ENCODE peak calls at places on chromosomes 7 and 10, in four cellular contexts. U is CD8-positive, alpha-beta T cell; C is fibroblast of pulmonary artery; P is BJ. I is an unnamed sample.
A peak's percentile ranks its signal among the peaks of the same experiment; 100 is the strongest.

GRCh38 chr10:1411451-1411850 is 325.9 kb downstream of the ADARB2 start:
- DNase-seq in U (no peak), C (no peak), P (no peak), I (no peak)

GRCh38 chr10:43816351-43817321 is 168.0 kb upstream of the ZNF32 start:
- DNase-seq in U (peak; percentile 62), C (peak; percentile 98), P (peak; percentile 80), I (no peak)

GRCh38 chr10:125060851-125061556 is 99.4 kb downstream of the CTBP2 start:
- DNase-seq in U (peak; percentile 9), C (peak; percentile 81), P (peak; percentile 73), I (peak; percentile 78)

GRCh38 chr10:103822795-103823194 is 32.6 kb downstream of the SH3PXD2A start:
- DNase-seq in U (no peak), C (no peak), P (no peak), I (no peak)

GRCh38 chr10:117946525-117947070 is 100.1 kb downstream of the RAB11FIP2 start:
- DNase-seq in U (no peak), C (no peak), P (peak; percentile 23), I (no peak)

GRCh38 chr10:18216482-18216881 is 76.3 kb downstream of the CACNB2 start:
- DNase-seq in U (no peak), C (peak; percentile 60), P (no peak), I (no peak)

GRCh38 chr7:40437498-40437897 is 302.7 kb downstream of the SUGCT start:
- DNase-seq in U (no peak), C (peak; percentile 94), P (peak; percentile 98), I (no peak)

GRCh38 chr7:103127006-103127405 is 21.9 kb downstream of the NAPEPLD start:
- DNase-seq in U (no peak), C (no peak), P (no peak), I (no peak)

GRCh38 chr10:10878944-10879343 is 138.7 kb upstream of the CELF2 start:
- DNase-seq in U (no peak), C (no peak), P (no peak), I (no peak)

GRCh38 chr10:129341131-129341530 is 125.9 kb upstream of the MGMT start:
- DNase-seq in U (no peak), C (no peak), P (no peak), I (no peak)

GRCh38 chr7:5423844-5424688 is 432 bp upstream of the TNRC18 start:
- DNase-seq in U (no peak), C (peak; percentile 100), P (peak; percentile 89), I (peak; percentile 96)

GRCh38 chr7:97117372-97118188 is at the start of gene SDHAF3:
- DNase-seq in U (peak; percentile 97), C (peak; percentile 99), P (peak; percentile 91), I (peak; percentile 98)

GRCh38 chr10:34539533-34540315 is 275.4 kb downstream of the PARD3 start:
- DNase-seq in U (no peak), C (peak; percentile 46), P (peak; percentile 14), I (no peak)

GRCh38 chr10:130928306-130928705 is 383.2 kb downstream of the TCERG1L start:
- DNase-seq in U (no peak), C (no peak), P (no peak), I (no peak)

GRCh38 chr10:4946349-4946717 is 16.9 kb upstream of the AKR1C1 start:
- DNase-seq in U (no peak), C (no peak), P (no peak), I (no peak)

GRCh38 chr10:79018591-79019011 is 50.2 kb upstream of the ZMIZ1 start:
- DNase-seq in U (no peak), C (peak; percentile 4), P (no peak), I (no peak)

GRCh38 chr10:121624778-121625330 is 26.6 kb upstream of the FGFR2 start:
- DNase-seq in U (no peak), C (no peak), P (no peak), I (no peak)

GRCh38 chr10:12588091-12588850 is 238.9 kb downstream of the CAMK1D start:
- DNase-seq in U (no peak), C (no peak), P (peak; percentile 25), I (no peak)

GRCh38 chr10:77070892-77071595 is 566.6 kb downstream of the KCNMA1 start:
- DNase-seq in U (no peak), C (no peak), P (no peak), I (no peak)

GRCh38 chr7:128833148-128833938 is 3.1 kb downstream of the FLNC start:
- DNase-seq in U (no peak), C (peak; percentile 95), P (no peak), I (peak; percentile 57)

GRCh38 chr7:79176859-79177477 is 276.5 kb downstream of the MAGI2 start:
- DNase-seq in U (no peak), C (peak; percentile 64), P (no peak), I (no peak)

GRCh38 chr7:116173051-116174028 is 37.0 kb upstream of the TES start:
- DNase-seq in U (no peak), C (peak; percentile 83), P (no peak), I (no peak)

GRCh38 chr7:144391823-144392255 is 11.7 kb downstream of the NOBOX start:
- DNase-seq in U (no peak), C (peak; percentile 81), P (no peak), I (no peak)

GRCh38 chr7:131933890-131934289 is 377.5 kb upstream of the PODXL start:
- DNase-seq in U (no peak), C (no peak), P (no peak), I (no peak)
- TF ChIP-seq CTCF in U (no peak), C (no peak), P (no peak), I (no peak)

GRCh38 chr7:29854257-29854938 is 48.1 kb downstream of the WIPF3 start:
- DNase-seq in U (no peak), C (peak; percentile 29), P (no peak), I (no peak)
- TF ChIP-seq CTCF in U (no peak), C (peak; percentile 8), P (no peak), I (no peak)

DNA sequence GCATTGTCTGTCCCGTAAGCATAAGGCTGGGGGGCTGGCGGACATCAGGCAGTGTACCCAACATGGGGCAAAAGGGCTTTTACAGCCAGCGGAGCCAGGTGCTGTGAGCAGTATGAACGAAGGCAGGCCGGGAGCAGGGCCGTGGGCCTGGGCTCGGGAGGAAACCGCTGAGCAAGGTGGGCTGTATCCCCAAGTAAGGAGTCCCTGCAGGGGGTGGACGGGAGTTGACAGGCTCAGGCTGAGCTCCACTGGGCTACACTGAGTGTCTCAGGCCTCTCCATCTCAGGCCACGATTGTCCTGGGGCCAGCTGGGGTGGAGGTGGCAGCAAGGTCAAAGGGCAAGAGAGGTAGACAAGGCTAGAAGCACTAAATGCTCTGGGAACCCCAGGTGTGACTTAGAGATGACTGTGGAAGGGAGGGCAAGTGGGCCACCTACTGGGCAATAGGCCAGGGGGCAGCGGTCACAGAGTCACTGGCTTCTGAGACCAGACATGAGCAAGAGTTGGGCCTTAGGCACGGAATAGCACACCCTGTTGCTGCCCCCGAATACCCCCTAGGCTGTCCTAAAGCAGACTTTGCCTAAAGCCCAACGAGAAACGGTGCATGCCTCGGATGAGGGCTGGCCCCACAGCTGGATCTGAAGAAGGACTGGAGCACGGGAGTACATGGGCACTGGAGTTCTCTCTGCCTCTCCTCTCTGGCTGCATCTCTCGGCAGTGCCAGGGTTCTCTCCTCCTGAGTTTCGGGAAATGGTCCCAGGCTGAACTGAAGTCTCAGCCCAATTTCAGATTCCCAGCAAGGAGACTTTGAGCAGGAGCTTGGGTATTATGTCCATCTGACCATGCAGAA is 10.8 kb upstream of the RAMP3 start:
- DNase-seq in U (no peak), C (no peak), P (no peak), I (no peak)
- TF ChIP-seq CTCF in U (no peak), C (no peak), P (no peak), I (no peak)

GRCh38 chr10:74991435-74991834 is 120.0 kb upstream of the SAMD8 start:
- DNase-seq in U (no peak), C (peak; percentile 26), P (no peak), I (no peak)
- TF ChIP-seq CTCF in U (peak; percentile 64), C (peak; percentile 45), P (peak; percentile 32), I (peak; percentile 60)

GRCh38 chr7:132425920-132426319 is 150.3 kb downstream of the PLXNA4 start:
- DNase-seq in U (no peak), C (no peak), P (no peak), I (no peak)
- TF ChIP-seq CTCF in U (no peak), C (no peak), P (no peak), I (no peak)